ENCODE peak calls at places on chromosomes 1 and 21, in seven cellular contexts. One of them, this sample, is unnamed.

GRCh38 chr1:173099166-173099565 is 48.4 kb upstream of the TNFSF18 start:
- DNase-seq in heart right ventricle: no peak
- DNase-seq in brain microvascular endothelial cell: no peak
- DNase-seq in PC-9: no peak
- DNase-seq in CD8-positive, alpha-beta T cell: no peak
- DNase-seq in AG10803: no peak
- DNase-seq in GM12865: no peak
- DNase-seq in this sample: no peak

GRCh38 chr1:244210884-244211558 is 159.9 kb downstream of the ZBTB18 start:
- DNase-seq in heart right ventricle: no peak
- DNase-seq in brain microvascular endothelial cell: no peak
- DNase-seq in PC-9: no peak
- DNase-seq in CD8-positive, alpha-beta T cell: no peak
- DNase-seq in AG10803: no peak
- DNase-seq in GM12865: no peak
- DNase-seq in this sample: no peak

GRCh38 chr21:36696390-36696639 is 2.6 kb upstream of the SIM2 start:
- DNase-seq in heart right ventricle: no peak
- DNase-seq in brain microvascular endothelial cell: no peak
- DNase-seq in PC-9: no peak
- DNase-seq in CD8-positive, alpha-beta T cell: no peak
- DNase-seq in AG10803: no peak
- DNase-seq in GM12865: no peak
- DNase-seq in this sample: no peak

GRCh38 chr1:235883261-235883927 is 16.7 kb upstream of the LYST start:
- DNase-seq in heart right ventricle: peak
- DNase-seq in brain microvascular endothelial cell: peak
- DNase-seq in PC-9: peak
- DNase-seq in CD8-positive, alpha-beta T cell: no peak
- DNase-seq in AG10803: peak
- DNase-seq in GM12865: peak
- DNase-seq in this sample: peak

GRCh38 chr1:55632058-55632457 is 416.9 kb upstream of the USP24 start:
- DNase-seq in heart right ventricle: no peak
- DNase-seq in brain microvascular endothelial cell: no peak
- DNase-seq in PC-9: no peak
- DNase-seq in CD8-positive, alpha-beta T cell: no peak
- DNase-seq in AG10803: peak
- DNase-seq in GM12865: no peak
- DNase-seq in this sample: no peak

GRCh38 chr1:240833057-240833456 is 221.1 kb upstream of the GREM2 start:
- DNase-seq in heart right ventricle: no peak
- DNase-seq in brain microvascular endothelial cell: no peak
- DNase-seq in PC-9: peak
- DNase-seq in CD8-positive, alpha-beta T cell: no peak
- DNase-seq in AG10803: no peak
- DNase-seq in GM12865: no peak
- DNase-seq in this sample: no peak

GRCh38 chr1:15454256-15454655 is 2.3 kb upstream of the CELA2A start:
- DNase-seq in heart right ventricle: no peak
- DNase-seq in brain microvascular endothelial cell: peak
- DNase-seq in PC-9: no peak
- DNase-seq in CD8-positive, alpha-beta T cell: no peak
- DNase-seq in AG10803: peak
- DNase-seq in GM12865: no peak
- DNase-seq in this sample: peak

GRCh38 chr1:10640079-10640578 is 156.3 kb downstream of the CASZ1 start:
- DNase-seq in heart right ventricle: peak
- DNase-seq in brain microvascular endothelial cell: no peak
- DNase-seq in PC-9: no peak
- DNase-seq in CD8-positive, alpha-beta T cell: no peak
- DNase-seq in AG10803: no peak
- DNase-seq in GM12865: no peak
- DNase-seq in this sample: no peak

GRCh38 chr1:50981741-50982140 is 11.7 kb downstream of the CDKN2C start:
- DNase-seq in heart right ventricle: peak
- DNase-seq in brain microvascular endothelial cell: no peak
- DNase-seq in PC-9: no peak
- DNase-seq in CD8-positive, alpha-beta T cell: no peak
- DNase-seq in AG10803: peak
- DNase-seq in GM12865: no peak
- DNase-seq in this sample: no peak

GRCh38 chr1:93665015-93665414 is 16.6 kb downstream of the BCAR3 start:
- DNase-seq in heart right ventricle: no peak
- DNase-seq in brain microvascular endothelial cell: peak
- DNase-seq in PC-9: no peak
- DNase-seq in CD8-positive, alpha-beta T cell: no peak
- DNase-seq in AG10803: no peak
- DNase-seq in GM12865: no peak
- DNase-seq in this sample: no peak

GRCh38 chr21:39184050-39184980 is 1.1 kb upstream of the PSMG1 start:
- DNase-seq in heart right ventricle: no peak
- DNase-seq in brain microvascular endothelial cell: no peak
- DNase-seq in PC-9: no peak
- DNase-seq in CD8-positive, alpha-beta T cell: no peak
- DNase-seq in AG10803: no peak
- DNase-seq in GM12865: peak
- DNase-seq in this sample: no peak

GRCh38 chr1:20169932-20170331 is 16.0 kb upstream of the UBXN10 start:
- DNase-seq in heart right ventricle: no peak
- DNase-seq in brain microvascular endothelial cell: no peak
- DNase-seq in PC-9: no peak
- DNase-seq in CD8-positive, alpha-beta T cell: no peak
- DNase-seq in AG10803: no peak
- DNase-seq in GM12865: no peak
- DNase-seq in this sample: no peak

GRCh38 chr1:54599211-54599823 is 24.0 kb downstream of the FAM151A start:
- DNase-seq in heart right ventricle: no peak
- DNase-seq in brain microvascular endothelial cell: no peak
- DNase-seq in PC-9: no peak
- DNase-seq in CD8-positive, alpha-beta T cell: no peak
- DNase-seq in AG10803: no peak
- DNase-seq in GM12865: no peak
- DNase-seq in this sample: no peak

GRCh38 chr1:54595956-54596498 is 27.3 kb downstream of the FAM151A start:
- DNase-seq in heart right ventricle: no peak
- DNase-seq in brain microvascular endothelial cell: no peak
- DNase-seq in PC-9: no peak
- DNase-seq in CD8-positive, alpha-beta T cell: no peak
- DNase-seq in AG10803: no peak
- DNase-seq in GM12865: no peak
- DNase-seq in this sample: no peak

GRCh38 chr1:54596756-54597155 is 26.6 kb downstream of the FAM151A start:
- DNase-seq in heart right ventricle: no peak
- DNase-seq in brain microvascular endothelial cell: no peak
- DNase-seq in PC-9: no peak
- DNase-seq in CD8-positive, alpha-beta T cell: no peak
- DNase-seq in AG10803: no peak
- DNase-seq in GM12865: no peak
- DNase-seq in this sample: no peak

GRCh38 chr1:54594463-54594862 is 28.9 kb downstream of the FAM151A start:
- DNase-seq in heart right ventricle: no peak
- DNase-seq in brain microvascular endothelial cell: no peak
- DNase-seq in PC-9: no peak
- DNase-seq in CD8-positive, alpha-beta T cell: no peak
- DNase-seq in AG10803: no peak
- DNase-seq in GM12865: no peak
- DNase-seq in this sample: no peak

DNA sequence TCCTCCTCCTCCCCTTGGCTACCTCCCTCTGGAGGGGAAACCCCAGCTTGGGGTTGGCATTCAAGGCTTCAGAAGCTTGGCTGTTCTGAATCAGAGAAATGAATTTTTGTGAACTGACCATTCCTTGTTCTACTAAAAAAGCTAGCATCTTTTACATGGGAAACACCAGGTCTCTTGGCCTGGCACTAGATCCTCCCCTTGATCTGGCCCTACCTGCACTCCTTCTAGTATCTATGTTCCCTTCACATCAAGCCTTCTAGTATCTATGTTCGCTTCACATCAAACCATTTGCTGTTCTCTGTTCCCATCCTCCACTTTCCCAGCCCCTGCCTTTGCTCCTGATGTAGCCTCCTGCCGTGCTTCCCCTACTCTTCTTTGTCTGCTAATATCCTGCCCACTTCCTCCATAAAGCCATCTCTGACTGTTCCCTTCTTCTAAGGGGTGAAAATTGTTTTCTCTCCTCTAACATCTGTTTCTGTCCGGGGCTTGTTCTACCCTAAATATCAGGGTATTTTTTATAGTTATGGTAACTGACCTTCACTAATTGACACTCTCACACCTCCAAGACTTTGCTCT is 25.8 kb downstream of the FAM151A start:
- DNase-seq in heart right ventricle: no peak
- DNase-seq in brain microvascular endothelial cell: no peak
- DNase-seq in PC-9: no peak
- DNase-seq in CD8-positive, alpha-beta T cell: no peak
- DNase-seq in AG10803: no peak
- DNase-seq in GM12865: no peak
- DNase-seq in this sample: no peak
- H3K4me3 ChIP-seq in heart right ventricle: no peak
- H3K4me3 ChIP-seq in brain microvascular endothelial cell: no peak
- H3K4me3 ChIP-seq in PC-9: no peak
- H3K4me3 ChIP-seq in CD8-positive, alpha-beta T cell: no peak
- H3K4me3 ChIP-seq in AG10803: no peak
- H3K4me3 ChIP-seq in GM12865: no peak
- H3K4me3 ChIP-seq in this sample: no peak

GRCh38 chr1:45952072-45952471 is 148.7 kb downstream of the MAST2 start:
- DNase-seq in heart right ventricle: no peak
- DNase-seq in brain microvascular endothelial cell: no peak
- DNase-seq in PC-9: no peak
- DNase-seq in CD8-positive, alpha-beta T cell: no peak
- DNase-seq in AG10803: no peak
- DNase-seq in GM12865: no peak
- DNase-seq in this sample: no peak

GRCh38 chr1:45957684-45958083 is 154.3 kb downstream of the MAST2 start:
- DNase-seq in heart right ventricle: no peak
- DNase-seq in brain microvascular endothelial cell: no peak
- DNase-seq in PC-9: no peak
- DNase-seq in CD8-positive, alpha-beta T cell: no peak
- DNase-seq in AG10803: no peak
- DNase-seq in GM12865: no peak
- DNase-seq in this sample: no peak

GRCh38 chr1:45958317-45958716 is 154.9 kb downstream of the MAST2 start:
- DNase-seq in heart right ventricle: no peak
- DNase-seq in brain microvascular endothelial cell: no peak
- DNase-seq in PC-9: no peak
- DNase-seq in CD8-positive, alpha-beta T cell: no peak
- DNase-seq in AG10803: no peak
- DNase-seq in GM12865: no peak
- DNase-seq in this sample: no peak

GRCh38 chr1:45954401-45954847 is 151.0 kb downstream of the MAST2 start:
- DNase-seq in heart right ventricle: peak
- DNase-seq in brain microvascular endothelial cell: peak
- DNase-seq in PC-9: peak
- DNase-seq in CD8-positive, alpha-beta T cell: no peak
- DNase-seq in AG10803: peak
- DNase-seq in GM12865: no peak
- DNase-seq in this sample: peak

GRCh38 chr1:45953934-45954333 is 150.5 kb downstream of the MAST2 start:
- DNase-seq in heart right ventricle: no peak
- DNase-seq in brain microvascular endothelial cell: no peak
- DNase-seq in PC-9: no peak
- DNase-seq in CD8-positive, alpha-beta T cell: no peak
- DNase-seq in AG10803: peak
- DNase-seq in GM12865: no peak
- DNase-seq in this sample: no peak
- H3K4me3 ChIP-seq in heart right ventricle: no peak
- H3K4me3 ChIP-seq in brain microvascular endothelial cell: no peak
- H3K4me3 ChIP-seq in PC-9: no peak
- H3K4me3 ChIP-seq in CD8-positive, alpha-beta T cell: no peak
- H3K4me3 ChIP-seq in AG10803: peak
- H3K4me3 ChIP-seq in GM12865: no peak
- H3K4me3 ChIP-seq in this sample: no peak

GRCh38 chr1:40709802-40710278 is 18.3 kb downstream of the NFYC start:
- DNase-seq in heart right ventricle: no peak
- DNase-seq in brain microvascular endothelial cell: no peak
- DNase-seq in PC-9: no peak
- DNase-seq in CD8-positive, alpha-beta T cell: no peak
- DNase-seq in AG10803: no peak
- DNase-seq in GM12865: no peak
- DNase-seq in this sample: no peak

GRCh38 chr1:40712997-40713396 is 21.5 kb downstream of the NFYC start:
- DNase-seq in heart right ventricle: peak
- DNase-seq in brain microvascular endothelial cell: no peak
- DNase-seq in PC-9: no peak
- DNase-seq in CD8-positive, alpha-beta T cell: no peak
- DNase-seq in AG10803: no peak
- DNase-seq in GM12865: peak
- DNase-seq in this sample: no peak

GRCh38 chr1:40710581-40711315 is 19.2 kb downstream of the NFYC start:
- DNase-seq in heart right ventricle: peak
- DNase-seq in brain microvascular endothelial cell: no peak
- DNase-seq in PC-9: no peak
- DNase-seq in CD8-positive, alpha-beta T cell: no peak
- DNase-seq in AG10803: no peak
- DNase-seq in GM12865: no peak
- DNase-seq in this sample: no peak

GRCh38 chr1:40711465-40712404 is 20.2 kb downstream of the NFYC start:
- DNase-seq in heart right ventricle: no peak
- DNase-seq in brain microvascular endothelial cell: peak
- DNase-seq in PC-9: peak
- DNase-seq in CD8-positive, alpha-beta T cell: no peak
- DNase-seq in AG10803: peak
- DNase-seq in GM12865: peak
- DNase-seq in this sample: no peak

GRCh38 chr1:40712405-40712944 is 21.0 kb downstream of the NFYC start:
- DNase-seq in heart right ventricle: no peak
- DNase-seq in brain microvascular endothelial cell: no peak
- DNase-seq in PC-9: no peak
- DNase-seq in CD8-positive, alpha-beta T cell: no peak
- DNase-seq in AG10803: no peak
- DNase-seq in GM12865: no peak
- DNase-seq in this sample: no peak
- H3K4me3 ChIP-seq in heart right ventricle: peak
- H3K4me3 ChIP-seq in brain microvascular endothelial cell: no peak
- H3K4me3 ChIP-seq in PC-9: no peak
- H3K4me3 ChIP-seq in CD8-positive, alpha-beta T cell: no peak
- H3K4me3 ChIP-seq in AG10803: no peak
- H3K4me3 ChIP-seq in GM12865: peak
- H3K4me3 ChIP-seq in this sample: no peak

GRCh38 chr1:23561076-23561812 is 1.9 kb upstream of the ID3 start:
- DNase-seq in heart right ventricle: no peak
- DNase-seq in brain microvascular endothelial cell: no peak
- DNase-seq in PC-9: no peak
- DNase-seq in CD8-positive, alpha-beta T cell: no peak
- DNase-seq in AG10803: no peak
- DNase-seq in GM12865: no peak
- DNase-seq in this sample: no peak
- H3K4me3 ChIP-seq in heart right ventricle: peak
- H3K4me3 ChIP-seq in brain microvascular endothelial cell: no peak
- H3K4me3 ChIP-seq in PC-9: no peak
- H3K4me3 ChIP-seq in CD8-positive, alpha-beta T cell: no peak
- H3K4me3 ChIP-seq in AG10803: no peak
- H3K4me3 ChIP-seq in GM12865: no peak
- H3K4me3 ChIP-seq in this sample: no peak

This sample was measured in AG04450.